ENCODE peak calls at places on chromosome 16, in seven cellular contexts. One of them, this sample, is unnamed.

GRCh38 chr16:51164167-51164566 is 13.1 kb upstream of the SALL1 start:
- DNase-seq in fibroblast of lung: no peak
- DNase-seq in A549: no peak
- DNase-seq in stomach: no peak
- DNase-seq in GM13977: no peak
- DNase-seq in psoas muscle: no peak
- DNase-seq in PC-3: no peak
- DNase-seq in this sample: peak; percentile 79

GRCh38 chr16:13906426-13907089 is 13.4 kb upstream of the ERCC4 start:
- DNase-seq in fibroblast of lung: no peak
- DNase-seq in A549: no peak
- DNase-seq in stomach: no peak
- DNase-seq in GM13977: no peak
- DNase-seq in psoas muscle: no peak
- DNase-seq in PC-3: no peak
- DNase-seq in this sample: no peak

GRCh38 chr16:11283820-11284248 is 2.7 kb upstream of the PRM1 start:
- DNase-seq in fibroblast of lung: no peak
- DNase-seq in A549: no peak
- DNase-seq in stomach: no peak
- DNase-seq in GM13977: no peak
- DNase-seq in psoas muscle: no peak
- DNase-seq in PC-3: no peak
- DNase-seq in this sample: no peak

GRCh38 chr16:67862623-67863583 is 9.9 kb upstream of the EDC4 start:
- DNase-seq in fibroblast of lung: no peak
- DNase-seq in A549: no peak
- DNase-seq in stomach: peak; percentile 37
- DNase-seq in GM13977: no peak
- DNase-seq in psoas muscle: peak; percentile 83
- DNase-seq in PC-3: no peak
- DNase-seq in this sample: peak; percentile 43

GRCh38 chr16:9091867-9092281 is 430 bp downstream of the HAPSTR1 start:
- DNase-seq in fibroblast of lung: no peak
- DNase-seq in A549: no peak
- DNase-seq in stomach: peak; percentile 41
- DNase-seq in GM13977: peak; percentile 52
- DNase-seq in psoas muscle: peak; percentile 48
- DNase-seq in PC-3: no peak
- DNase-seq in this sample: no peak

GRCh38 chr16:29862383-29862883 is 593 bp downstream of the CDIPT start:
- DNase-seq in fibroblast of lung: no peak
- DNase-seq in A549: no peak
- DNase-seq in stomach: peak; percentile 34
- DNase-seq in GM13977: no peak
- DNase-seq in psoas muscle: no peak
- DNase-seq in PC-3: peak; percentile 5
- DNase-seq in this sample: no peak

GRCh38 chr16:53257001-53257400 is 177.3 kb upstream of the RBL2 start:
- DNase-seq in fibroblast of lung: peak; percentile 43
- DNase-seq in A549: no peak
- DNase-seq in stomach: no peak
- DNase-seq in GM13977: no peak
- DNase-seq in psoas muscle: no peak
- DNase-seq in PC-3: peak; percentile 43
- DNase-seq in this sample: peak; percentile 41

GRCh38 chr16:51180719-51181494 is 29.8 kb upstream of the SALL1 start:
- DNase-seq in fibroblast of lung: no peak
- DNase-seq in A549: no peak
- DNase-seq in stomach: no peak
- DNase-seq in GM13977: no peak
- DNase-seq in psoas muscle: no peak
- DNase-seq in PC-3: no peak
- DNase-seq in this sample: no peak

GRCh38 chr16:87842209-87842869 is 27.0 kb downstream of the SLC7A5 start:
- DNase-seq in fibroblast of lung: no peak
- DNase-seq in A549: no peak
- DNase-seq in stomach: no peak
- DNase-seq in GM13977: no peak
- DNase-seq in psoas muscle: no peak
- DNase-seq in PC-3: no peak
- DNase-seq in this sample: no peak

GRCh38 chr16:87841608-87842208 is 27.6 kb downstream of the SLC7A5 start:
- DNase-seq in fibroblast of lung: no peak
- DNase-seq in A549: no peak
- DNase-seq in stomach: peak; percentile 65
- DNase-seq in GM13977: no peak
- DNase-seq in psoas muscle: no peak
- DNase-seq in PC-3: no peak
- DNase-seq in this sample: no peak

GRCh38 chr16:87838643-87839541 is 30.4 kb downstream of the SLC7A5 start:
- DNase-seq in fibroblast of lung: peak; percentile 23
- DNase-seq in A549: no peak
- DNase-seq in stomach: peak; percentile 81
- DNase-seq in GM13977: no peak
- DNase-seq in psoas muscle: no peak
- DNase-seq in PC-3: no peak
- DNase-seq in this sample: no peak

GRCh38 chr16:87839542-87840461 is 29.5 kb downstream of the SLC7A5 start:
- DNase-seq in fibroblast of lung: no peak
- DNase-seq in A549: no peak
- DNase-seq in stomach: no peak
- DNase-seq in GM13977: no peak
- DNase-seq in psoas muscle: no peak
- DNase-seq in PC-3: no peak
- DNase-seq in this sample: no peak

DNA sequence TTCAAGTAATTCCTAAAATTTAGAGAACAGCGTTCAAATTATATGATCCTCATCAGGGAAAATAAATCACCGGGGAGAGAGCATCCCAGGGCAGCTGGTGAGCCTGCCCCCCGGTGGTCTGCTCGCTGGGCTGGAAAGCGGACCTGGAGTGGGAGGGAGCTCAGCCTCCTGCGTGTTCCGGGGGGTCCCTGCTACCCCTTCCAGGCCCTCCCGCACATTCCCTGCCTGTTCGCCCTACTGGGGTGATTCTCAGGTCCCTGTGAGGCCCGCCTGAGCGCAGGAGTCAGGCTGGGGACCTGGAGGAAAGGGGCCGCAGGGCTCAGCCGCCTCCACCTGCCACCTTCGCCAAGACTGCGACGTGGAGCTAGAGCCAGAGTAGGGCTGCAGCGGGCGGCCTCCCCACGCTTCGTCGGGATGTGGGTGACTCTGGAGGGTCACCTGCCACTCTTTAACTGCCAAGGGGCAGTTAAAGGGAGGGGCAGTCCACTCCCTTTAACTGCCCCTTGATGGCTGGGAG is 28.8 kb downstream of the SLC7A5 start:
- DNase-seq in fibroblast of lung: no peak
- DNase-seq in A549: no peak
- DNase-seq in stomach: no peak
- DNase-seq in GM13977: no peak
- DNase-seq in psoas muscle: no peak
- DNase-seq in PC-3: no peak
- DNase-seq in this sample: no peak
- TF ChIP-seq CTCF in fibroblast of lung: no peak
- TF ChIP-seq CTCF in A549: no peak
- TF ChIP-seq CTCF in stomach: no peak
- TF ChIP-seq CTCF in GM13977: no peak
- TF ChIP-seq CTCF in psoas muscle: no peak
- TF ChIP-seq CTCF in PC-3: no peak
- TF ChIP-seq CTCF in this sample: no peak

DNA sequence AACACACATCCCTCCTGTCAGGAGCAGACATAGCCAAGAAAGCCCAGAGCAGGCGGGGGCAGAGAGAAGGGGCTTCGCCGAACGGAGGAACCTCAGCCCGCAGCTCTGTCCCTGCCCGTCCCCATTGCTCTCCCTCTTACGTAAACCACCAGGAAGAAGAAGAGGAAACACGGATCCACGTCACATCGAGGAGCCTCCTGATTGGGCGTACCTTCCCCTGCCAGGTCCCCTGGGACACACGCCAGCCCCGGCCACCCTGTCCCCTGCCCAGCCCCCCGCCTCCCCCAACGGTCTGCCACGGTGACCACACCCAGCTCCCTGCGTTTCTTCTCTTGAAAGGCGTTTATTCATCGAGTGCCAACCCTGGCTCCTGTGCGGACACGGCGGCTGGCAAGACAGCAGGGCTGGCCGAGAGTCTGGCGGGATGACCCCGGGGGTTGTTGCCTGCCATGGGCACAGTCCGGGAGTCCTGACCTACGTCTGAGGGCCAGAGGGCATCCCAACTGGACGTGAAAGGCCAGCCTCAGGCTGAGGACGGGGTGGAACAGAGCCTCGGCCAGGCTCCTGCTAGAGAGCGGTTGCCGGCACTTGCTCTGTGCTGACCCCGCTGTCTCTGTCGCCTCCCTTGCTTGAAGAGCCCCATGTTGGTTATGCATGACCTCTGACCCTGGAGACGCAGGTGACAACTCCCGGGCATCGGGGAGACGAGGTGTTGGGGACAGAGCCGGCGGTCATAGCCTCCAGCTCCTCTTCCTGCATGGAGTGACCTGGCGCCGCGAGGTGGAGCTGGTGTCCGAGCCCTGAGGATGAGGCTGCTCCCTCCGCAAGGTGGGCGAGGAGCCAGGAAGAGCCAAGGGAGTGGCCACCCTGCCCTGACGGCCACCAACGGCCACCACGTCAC is 40.6 kb upstream of the ACSF3 start:
- DNase-seq in fibroblast of lung: peak; percentile 17
- DNase-seq in A549: peak; percentile 83
- DNase-seq in stomach: peak; percentile 88
- DNase-seq in GM13977: no peak
- DNase-seq in psoas muscle: no peak
- DNase-seq in PC-3: peak; percentile 82
- DNase-seq in this sample: no peak
- TF ChIP-seq CTCF in fibroblast of lung: no peak
- TF ChIP-seq CTCF in A549: peak; percentile 7
- TF ChIP-seq CTCF in stomach: no peak
- TF ChIP-seq CTCF in GM13977: no peak
- TF ChIP-seq CTCF in psoas muscle: no peak
- TF ChIP-seq CTCF in PC-3: peak; percentile 49
- TF ChIP-seq CTCF in this sample: no peak

DNA sequence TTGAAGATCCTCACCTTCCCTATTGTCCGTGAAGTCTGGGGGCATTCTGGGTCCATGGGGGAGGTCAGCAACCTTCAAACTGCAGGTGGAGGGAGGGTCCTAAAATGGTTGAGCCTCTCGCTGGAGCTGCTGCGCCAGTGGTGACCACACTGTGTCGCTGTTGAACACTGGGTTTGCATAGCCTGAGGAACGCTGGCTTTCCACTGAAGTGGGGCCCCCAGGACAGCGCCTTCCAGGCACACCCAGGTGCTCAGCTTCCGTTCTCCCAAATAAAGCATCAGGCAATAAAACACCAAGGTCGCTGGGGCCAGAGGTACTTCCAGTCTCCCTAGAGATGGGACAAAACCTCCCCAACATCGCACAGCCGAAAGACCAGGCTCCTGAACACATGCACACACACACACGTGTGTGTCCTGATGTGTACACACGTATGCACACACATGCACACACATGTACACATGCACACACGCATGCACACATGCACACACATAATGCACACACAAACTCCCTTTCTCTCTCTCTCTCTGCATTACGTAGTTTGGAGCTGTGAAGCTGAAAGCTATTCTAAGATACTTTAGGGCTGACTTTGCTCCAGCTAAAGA is 120.6 kb downstream of the IRF8 start:
- DNase-seq in fibroblast of lung: no peak
- DNase-seq in A549: no peak
- DNase-seq in stomach: no peak
- DNase-seq in GM13977: no peak
- DNase-seq in psoas muscle: no peak
- DNase-seq in PC-3: no peak
- DNase-seq in this sample: no peak
- TF ChIP-seq CTCF in fibroblast of lung: peak; percentile 20
- TF ChIP-seq CTCF in A549: no peak
- TF ChIP-seq CTCF in stomach: no peak
- TF ChIP-seq CTCF in GM13977: peak; percentile 37
- TF ChIP-seq CTCF in psoas muscle: no peak
- TF ChIP-seq CTCF in PC-3: peak; percentile 44
- TF ChIP-seq CTCF in this sample: peak; percentile 69

GRCh38 chr16:31076319-31076718 is 2.1 kb downstream of the ZNF646 start:
- DNase-seq in fibroblast of lung: no peak
- DNase-seq in A549: no peak
- DNase-seq in stomach: no peak
- DNase-seq in GM13977: no peak
- DNase-seq in psoas muscle: no peak
- DNase-seq in PC-3: no peak
- DNase-seq in this sample: no peak

GRCh38 chr16:31078597-31079341 is 4.5 kb downstream of the ZNF646 start:
- DNase-seq in fibroblast of lung: no peak
- DNase-seq in A549: no peak
- DNase-seq in stomach: no peak
- DNase-seq in GM13977: no peak
- DNase-seq in psoas muscle: no peak
- DNase-seq in PC-3: no peak
- DNase-seq in this sample: no peak

GRCh38 chr16:31079342-31079944 is 5.2 kb downstream of the ZNF646 start:
- DNase-seq in fibroblast of lung: no peak
- DNase-seq in A549: no peak
- DNase-seq in stomach: no peak
- DNase-seq in GM13977: no peak
- DNase-seq in psoas muscle: no peak
- DNase-seq in PC-3: no peak
- DNase-seq in this sample: no peak

GRCh38 chr16:31077024-31077423 is 2.8 kb downstream of the ZNF646 start:
- DNase-seq in fibroblast of lung: no peak
- DNase-seq in A549: no peak
- DNase-seq in stomach: no peak
- DNase-seq in GM13977: no peak
- DNase-seq in psoas muscle: no peak
- DNase-seq in PC-3: no peak
- DNase-seq in this sample: no peak

DNA sequence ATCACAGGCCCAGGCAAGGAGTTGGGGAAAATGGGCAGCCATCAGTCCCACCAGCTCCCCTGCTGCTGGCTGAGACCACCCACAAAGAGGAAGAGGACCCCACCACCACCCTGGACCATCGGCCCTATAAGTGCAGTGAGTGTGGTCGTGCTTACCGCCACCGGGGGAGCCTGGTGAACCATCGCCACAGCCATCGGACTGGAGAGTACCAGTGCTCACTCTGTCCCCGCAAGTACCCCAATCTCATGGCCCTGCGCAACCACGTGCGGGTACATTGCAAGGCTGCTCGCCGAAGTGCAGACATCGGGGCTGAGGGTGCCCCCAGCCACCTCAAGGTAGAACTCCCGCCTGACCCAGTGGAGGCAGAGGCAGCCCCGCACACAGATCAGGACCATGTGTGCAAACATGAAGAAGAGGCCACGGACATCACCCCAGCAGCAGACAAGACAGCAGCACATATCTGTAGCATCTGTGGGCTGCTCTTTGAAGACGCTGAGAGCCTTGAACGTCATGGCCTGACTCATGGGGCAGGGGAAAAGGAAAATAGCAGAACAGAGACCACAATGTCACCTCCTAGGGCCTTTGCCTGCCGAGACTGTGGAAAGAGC is 3.5 kb downstream of the ZNF646 start:
- DNase-seq in fibroblast of lung: no peak
- DNase-seq in A549: no peak
- DNase-seq in stomach: no peak
- DNase-seq in GM13977: no peak
- DNase-seq in psoas muscle: no peak
- DNase-seq in PC-3: no peak
- DNase-seq in this sample: no peak
- TF ChIP-seq CTCF in fibroblast of lung: no peak
- TF ChIP-seq CTCF in A549: no peak
- TF ChIP-seq CTCF in stomach: no peak
- TF ChIP-seq CTCF in GM13977: no peak
- TF ChIP-seq CTCF in psoas muscle: no peak
- TF ChIP-seq CTCF in PC-3: no peak
- TF ChIP-seq CTCF in this sample: peak; percentile 32

GRCh38 chr16:88662843-88663606 is at the start of gene MVD:
- DNase-seq in fibroblast of lung: peak; percentile 98
- DNase-seq in A549: peak; percentile 99
- DNase-seq in stomach: peak; percentile 97
- DNase-seq in GM13977: peak; percentile 100
- DNase-seq in psoas muscle: peak; percentile 97
- DNase-seq in PC-3: peak; percentile 94
- DNase-seq in this sample: peak; percentile 97
- TF ChIP-seq CTCF in fibroblast of lung: no peak
- TF ChIP-seq CTCF in A549: no peak
- TF ChIP-seq CTCF in stomach: no peak
- TF ChIP-seq CTCF in GM13977: no peak
- TF ChIP-seq CTCF in psoas muscle: no peak
- TF ChIP-seq CTCF in PC-3: peak; percentile 10
- TF ChIP-seq CTCF in this sample: peak; percentile 24

This sample was measured in HFFc6.